ENCODE peak calls at places on chromosomes 16 and 17, in four cellular contexts. Z is right lobe of liver, Q is heart left ventricle, I is esophagus squamous epithelium. D is an unnamed sample. For H3K27me3, the result is how much of the 10 kb centered on the place peaks cover.

GRCh38 chr16:89805136-89805905 is 11.1 kb downstream of the FANCA start:
- DNase-seq in Z (no peak), Q (no peak), I (no peak), D (no peak)

GRCh38 chr17:70484496-70484895 is 315.2 kb downstream of the KCNJ2 start:
- DNase-seq in Z (no peak), Q (no peak), I (no peak), D (no peak)

GRCh38 chr17:73065376-73065775 is 27.1 kb downstream of the SLC39A11 start:
- DNase-seq in Z (no peak), Q (no peak), I (no peak), D (no peak)

GRCh38 chr16:12340151-12340733 is 363.7 kb downstream of the SNX29 start:
- DNase-seq in Z (peak), Q (no peak), I (no peak), D (peak)

GRCh38 chr17:82229686-82230626 is 1.1 kb downstream of the SLC16A3 start:
- DNase-seq in Z (no peak), Q (no peak), I (no peak), D (peak)

GRCh38 chr16:70466812-70467090 is 12.4 kb downstream of the FCSK start:
- DNase-seq in Z (no peak), Q (no peak), I (no peak), D (no peak)

GRCh38 chr17:27457731-27458523 is 1.7 kb downstream of the KSR1 start:
- DNase-seq in Z (no peak), Q (no peak), I (no peak), D (no peak)

GRCh38 chr16:73663720-73664119 is 615.8 kb upstream of the ZFHX3 start:
- DNase-seq in Z (no peak), Q (no peak), I (no peak), D (no peak)

GRCh38 chr17:82065193-82065637 is 389 bp downstream of the DUS1L start:
- DNase-seq in Z (no peak), Q (no peak), I (no peak), D (no peak)

GRCh38 chr17:19730829-19731228 is 14.4 kb upstream of the SLC47A2 start:
- DNase-seq in Z (no peak), Q (no peak), I (no peak), D (no peak)

GRCh38 chr17:61201211-61201610 is 198.4 kb upstream of the TBX2 start:
- DNase-seq in Z (no peak), Q (no peak), I (no peak), D (no peak)

GRCh38 chr16:13479549-13479948 is 440.4 kb upstream of the ERCC4 start:
- DNase-seq in Z (no peak), Q (no peak), I (no peak), D (no peak)

GRCh38 chr16:12538667-12539081 is 265.0 kb downstream of the CPPED1 start:
- DNase-seq in Z (no peak), Q (no peak), I (no peak), D (no peak)

GRCh38 chr17:74190807-74191206 is 12.7 kb upstream of the RPL38 start:
- DNase-seq in Z (no peak), Q (no peak), I (no peak), D (no peak)

GRCh38 chr17:27572665-27573064 is 58.3 kb upstream of the LGALS9 start:
- DNase-seq in Z (no peak), Q (no peak), I (no peak), D (no peak)

GRCh38 chr17:74698069-74698468 is 14.7 kb downstream of the CD300LF start:
- DNase-seq in Z (no peak), Q (no peak), I (no peak), D (no peak)

GRCh38 chr16:79751785-79752184 is 151.2 kb upstream of the MAF start:
- DNase-seq in Z (no peak), Q (peak), I (no peak), D (peak)

GRCh38 chr17:73255671-73256181 is 6.0 kb downstream of the CPSF4L start:
- DNase-seq in Z (peak), Q (peak), I (no peak), D (peak)

GRCh38 chr17:38893612-38894011 is 23.8 kb downstream of the LASP1 start:
- DNase-seq in Z (no peak), Q (peak), I (no peak), D (peak)

GRCh38 chr17:40556884-40557414 is 8.3 kb downstream of the CCR7 start:
- DNase-seq in Z (no peak), Q (peak), I (no peak), D (no peak)
- TF ChIP-seq POLR2A in Z (no peak), Q (no peak), I (no peak), D (no peak)

GRCh38 chr17:30104575-30105339 is 11.9 kb upstream of the NSRP1 start:
- DNase-seq in Z (peak), Q (peak), I (no peak), D (peak)
- H3K4me3 ChIP-seq in Z (peak), Q (no peak), I (peak), D (peak)

GRCh38 chr16:88345943-88346560 is 36.7 kb upstream of the ZNF469 start:
- DNase-seq in Z (no peak), Q (no peak), I (no peak), D (no peak)

GRCh38 chr16:88347656-88348376 is 34.9 kb upstream of the ZNF469 start:
- DNase-seq in Z (no peak), Q (no peak), I (no peak), D (no peak)

GRCh38 chr16:88348377-88349152 is 34.2 kb upstream of the ZNF469 start:
- DNase-seq in Z (peak), Q (no peak), I (no peak), D (no peak)

GRCh38 chr16:88345031-88345942 is 37.5 kb upstream of the ZNF469 start:
- DNase-seq in Z (peak), Q (no peak), I (no peak), D (no peak)

GRCh38 chr16:88346680-88347505 is 35.9 kb upstream of the ZNF469 start:
- DNase-seq in Z (no peak), Q (no peak), I (no peak), D (no peak)
- H3K27me3 ChIP-seq in Z (under half), Q (under half), I (under half), D (under half)

GRCh38 chr16:2971134-2971984 is 2.2 kb downstream of the PAQR4 start:
- DNase-seq in Z (no peak), Q (no peak), I (no peak), D (no peak)
- TF ChIP-seq POLR2A in Z (no peak), Q (no peak), I (no peak), D (no peak)

GRCh38 chr16:88383401-88384221 is 852 bp downstream of the ZNF469 start:
- DNase-seq in Z (peak), Q (no peak), I (no peak), D (no peak)

GRCh38 chr16:88382491-88383400 is at the start of gene ZNF469:
- DNase-seq in Z (peak), Q (no peak), I (no peak), D (no peak)

GRCh38 chr16:88385831-88386815 is 3.4 kb downstream of the ZNF469 start:
- DNase-seq in Z (peak), Q (no peak), I (no peak), D (no peak)

GRCh38 chr16:88385112-88385594 is 2.4 kb downstream of the ZNF469 start:
- DNase-seq in Z (no peak), Q (no peak), I (no peak), D (no peak)

GRCh38 chr16:88384222-88385111 is 1.7 kb downstream of the ZNF469 start:
- DNase-seq in Z (peak), Q (no peak), I (no peak), D (no peak)
- H3K4me3 ChIP-seq in Z (no peak), Q (peak), I (peak), D (no peak)

GRCh38 chr17:43216762-43217613 is 5.3 kb downstream of the TMEM106A start:
- DNase-seq in Z (no peak), Q (peak), I (no peak), D (no peak)

GRCh38 chr17:43219746-43220380 is 8.2 kb downstream of the TMEM106A start:
- DNase-seq in Z (no peak), Q (peak), I (no peak), D (no peak)

GRCh38 chr17:43217614-43218087 is 6.0 kb downstream of the TMEM106A start:
- DNase-seq in Z (no peak), Q (peak), I (no peak), D (no peak)

GRCh38 chr17:43220511-43221125 is 7.8 kb downstream of the CCDC200 start:
- DNase-seq in Z (no peak), Q (peak), I (no peak), D (no peak)

DNA sequence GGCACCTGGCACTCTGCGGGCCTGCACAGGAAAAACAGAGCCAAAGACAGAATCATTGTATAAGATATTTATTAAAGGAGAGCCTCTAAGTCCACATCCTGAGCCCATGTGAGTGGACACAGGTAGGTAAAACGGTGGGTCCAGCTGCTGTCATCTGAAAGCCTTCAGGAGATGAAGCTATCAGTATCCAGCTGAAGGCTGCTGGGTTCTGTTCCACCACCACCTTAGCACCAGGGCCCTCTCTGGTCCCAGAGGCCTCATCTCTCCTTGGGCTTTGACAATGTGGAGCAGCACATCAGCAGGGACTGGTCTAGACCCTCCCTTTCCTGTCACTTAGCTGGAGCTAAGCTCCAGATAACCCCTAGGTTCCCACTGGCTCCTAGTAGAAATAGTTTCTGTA is 7.3 kb downstream of the TMEM106A start:
- DNase-seq in Z (no peak), Q (peak), I (no peak), D (no peak)
- H3K27me3 ChIP-seq in Z (under half), Q (under half), I (under half), D (under half)

GRCh38 chr16:67226804-67227566 is at the start of gene TMEM208:
- DNase-seq in Z (peak), Q (peak), I (peak), D (peak)
- TF ChIP-seq POLR2A in Z (peak), Q (peak), I (peak), D (peak)

GRCh38 chr17:66976379-66976663 is 11.8 kb downstream of the CACNG4 start:
- DNase-seq in Z (no peak), Q (no peak), I (no peak), D (no peak)
- H3K4me3 ChIP-seq in Z (no peak), Q (no peak), I (no peak), D (no peak)

DNA sequence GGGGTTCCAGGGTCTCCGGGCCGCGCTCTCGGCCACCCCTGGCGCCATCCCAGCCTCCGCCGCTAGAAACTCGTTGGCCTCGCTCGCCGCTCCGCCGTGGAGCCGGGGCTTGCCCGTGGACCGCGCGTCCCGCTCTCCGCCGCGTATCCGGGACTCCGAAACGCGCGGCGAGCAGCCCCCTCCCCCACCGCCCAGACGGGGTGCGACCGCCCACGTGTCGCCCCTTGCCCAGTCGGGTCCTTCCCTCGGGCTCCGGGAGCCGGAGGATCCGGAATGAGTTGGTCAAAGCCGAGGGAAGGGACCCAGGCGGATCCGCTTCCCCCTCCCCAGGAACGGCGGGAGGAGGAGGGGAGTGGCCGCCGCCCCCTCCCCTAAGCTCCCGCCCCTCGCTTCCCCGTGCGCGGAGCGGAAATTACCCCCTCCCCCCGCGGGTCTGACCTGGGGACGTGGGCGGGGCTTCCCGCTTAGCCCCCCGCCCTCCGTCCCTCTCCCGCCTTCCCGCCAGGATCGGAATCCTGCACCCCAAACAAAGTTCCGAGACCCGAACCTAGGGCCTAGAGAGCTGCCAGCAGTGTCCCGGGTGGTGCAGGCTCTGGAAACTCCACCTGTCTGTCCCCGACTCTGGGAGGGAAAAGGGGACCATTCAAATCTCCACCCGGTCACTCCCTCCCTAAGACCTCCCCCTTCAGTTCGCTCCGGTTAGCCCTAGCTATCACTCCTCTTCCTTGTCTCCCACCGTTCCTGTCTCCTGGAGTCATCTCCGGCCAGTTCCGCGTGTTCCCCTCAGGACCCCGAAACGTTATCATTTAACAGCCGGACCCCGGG is 1.1 kb upstream of the IGF2BP1 start:
- DNase-seq in Z (no peak), Q (no peak), I (no peak), D (no peak)
- H3K27me3 ChIP-seq in Z (under half), Q (half or more), I (under half), D (half or more)